ENCODE peak calls at places on chromosomes 11 and 22, in five cellular contexts. W is kidney, H is mammary epithelial cell, J is RWPE1, U is Peyer's patch. D is an unnamed sample.

GRCh38 chr22:23777776-23778575 is 5.3 kb downstream of the MMP11 start:
- DNase-seq in U (no peak), J (no peak), H (no peak), W (no peak), D (no peak)

GRCh38 chr11:126488591-126489370 is 133.3 kb downstream of the ST3GAL4 start:
- DNase-seq in J (no peak), H (no peak), U (no peak), W (no peak), D (no peak)

GRCh38 chr22:33674357-33674756 is 245.9 kb downstream of the LARGE1 start:
- DNase-seq in U (no peak), H (peak; percentile 9), J (no peak), W (no peak), D (no peak)

GRCh38 chr11:100719809-100720221 is 32.7 kb downstream of the ARHGAP42 start:
- DNase-seq in U (no peak), W (peak; percentile 75), J (peak; percentile 55), H (peak; percentile 79), D (peak; percentile 45)

GRCh38 chr22:16956290-16956689 is 51.7 kb downstream of the GAB4 start:
- DNase-seq in W (peak; percentile 45), J (no peak), H (no peak), U (no peak), D (no peak)

GRCh38 chr11:104259121-104259610 is 95.2 kb upstream of the PDGFD start:
- DNase-seq in W (no peak), J (no peak), U (no peak), H (no peak), D (no peak)

GRCh38 chr11:1089738-1090599 is 15.3 kb downstream of the MUC2 start:
- DNase-seq in W (peak; percentile 66), H (no peak), U (no peak), J (no peak), D (no peak)

GRCh38 chr22:25039754-25040153 is 87.2 kb downstream of the KIAA1671 start:
- DNase-seq in U (no peak), H (no peak), W (no peak), J (no peak), D (no peak)

GRCh38 chr11:130455493-130456127 is 7.2 kb downstream of the ADAMTS15 start:
- DNase-seq in W (peak; percentile 86), H (no peak), J (no peak), U (no peak), D (no peak)

GRCh38 chr11:70202898-70203748 is at the start of gene FADD:
- DNase-seq in H (peak; percentile 93), U (peak; percentile 85), J (peak; percentile 90), W (peak; percentile 95), D (peak; percentile 96)

GRCh38 chr11:117573326-117573725 is 223.7 kb downstream of the DSCAML1 start:
- DNase-seq in U (no peak), H (no peak), J (no peak), W (no peak), D (no peak)

GRCh38 chr11:69867076-69868002 is 48.1 kb upstream of the FGF3 start:
- DNase-seq in U (no peak), W (peak; percentile 66), H (no peak), J (no peak), D (no peak)

GRCh38 chr22:30943368-30943767 is 25.2 kb downstream of the MORC2 start:
- DNase-seq in U (peak; percentile 21), H (no peak), J (no peak), W (no peak), D (no peak)

GRCh38 chr11:115626414-115626813 is 122.2 kb upstream of the CADM1 start:
- DNase-seq in J (no peak), H (peak; percentile 20), U (no peak), W (no peak), D (no peak)

GRCh38 chr22:44047891-44048301 is 23.8 kb downstream of the PARVB start:
- DNase-seq in U (no peak), J (no peak), W (no peak), H (no peak), D (no peak)

GRCh38 chr22:31083923-31084810 is 3.0 kb downstream of the SMTN start:
- DNase-seq in W (no peak), J (no peak), H (no peak), U (peak; percentile 25), D (no peak)

GRCh38 chr11:117730256-117730800 is 66.7 kb downstream of the DSCAML1 start:
- DNase-seq in H (no peak), J (no peak), W (no peak), U (no peak), D (no peak)

GRCh38 chr11:116376054-116376453 is 396.7 kb downstream of the BUD13 start:
- DNase-seq in U (no peak), J (no peak), W (no peak), H (no peak), D (no peak)

GRCh38 chr22:27820896-27821866 is 19.6 kb upstream of the MN1 start:
- DNase-seq in J (no peak), H (peak; percentile 72), W (no peak), U (no peak), D (peak; percentile 57)
- TF ChIP-seq CTCF in J (no peak), H (peak; percentile 2), W (no peak), U (no peak), D (peak; percentile 17)

DNA sequence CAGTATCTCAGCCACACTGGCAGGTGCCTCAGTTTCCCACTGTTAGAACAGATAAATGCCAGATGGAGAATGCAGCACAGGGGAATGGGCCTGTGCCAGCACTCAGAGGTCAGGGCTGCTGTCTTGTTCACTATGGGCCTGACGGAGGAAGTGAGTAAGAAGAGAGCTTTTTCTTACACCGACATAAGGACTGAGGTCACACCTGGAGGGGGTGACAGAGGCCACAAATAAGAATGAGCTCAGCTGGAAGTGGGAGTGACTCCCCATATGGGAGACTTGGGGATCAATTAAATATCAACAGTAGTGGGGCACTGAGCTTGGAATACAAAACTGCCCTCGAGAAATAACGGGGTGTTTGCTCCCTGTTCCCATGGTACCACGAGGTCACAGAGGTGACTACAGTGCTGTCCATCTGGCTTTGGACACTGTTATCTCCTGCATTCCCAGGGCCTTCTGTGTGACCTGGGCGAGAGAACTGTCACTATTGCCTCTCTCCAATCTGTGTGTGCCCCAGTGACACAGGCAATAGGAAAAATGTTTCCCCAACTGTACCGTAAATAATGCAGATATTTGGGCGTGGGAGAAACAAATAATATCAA is 94.1 kb upstream of the NNMT start:
- DNase-seq in W (no peak), U (no peak), J (no peak), H (no peak), D (no peak)
- H3K27ac ChIP-seq in W (no peak overlapping the region), U (no peak overlapping the region), J (peak overlapping the region; percentile 36), H (no peak overlapping the region), D (no peak overlapping the region)

GRCh38 chr11:59181746-59182456 is 10.0 kb downstream of the DTX4 start:
- DNase-seq in W (no peak), J (no peak), H (no peak), U (no peak), D (no peak)

GRCh38 chr11:59184876-59185275 is 12.9 kb downstream of the DTX4 start:
- DNase-seq in W (no peak), H (no peak), U (no peak), J (no peak), D (no peak)

GRCh38 chr11:59183768-59184167 is 11.8 kb downstream of the DTX4 start:
- DNase-seq in U (no peak), W (no peak), J (no peak), H (no peak), D (no peak)

GRCh38 chr11:59180907-59181306 is 9.0 kb downstream of the DTX4 start:
- DNase-seq in J (no peak), H (no peak), U (no peak), W (no peak), D (no peak)

GRCh38 chr11:59182457-59183151 is 10.7 kb downstream of the DTX4 start:
- DNase-seq in W (no peak), H (peak; percentile 37), J (no peak), U (peak; percentile 58), D (peak; percentile 52)
- TF ChIP-seq CTCF in W (peak; percentile 39), H (peak; percentile 75), J (no peak), U (peak; percentile 34), D (peak; percentile 46)

GRCh38 chr11:82843057-82843795 is 57.0 kb downstream of the PRCP start:
- DNase-seq in J (no peak), W (no peak), H (no peak), U (no peak), D (no peak)

GRCh38 chr11:82842019-82842418 is 58.2 kb downstream of the PRCP start:
- DNase-seq in H (no peak), U (no peak), J (no peak), W (no peak), D (peak; percentile 21)

GRCh38 chr11:82846037-82846383 is 54.2 kb downstream of the PRCP start:
- DNase-seq in J (no peak), H (no peak), U (no peak), W (no peak), D (peak; percentile 72)

GRCh38 chr11:82848829-82849228 is 51.4 kb downstream of the PRCP start:
- DNase-seq in H (no peak), W (no peak), U (no peak), J (no peak), D (no peak)

GRCh38 chr11:82845336-82846036 is 54.7 kb downstream of the PRCP start:
- DNase-seq in J (no peak), H (no peak), U (no peak), W (no peak), D (peak; percentile 62)
- H3K27ac ChIP-seq in J (no peak overlapping the region), H (no peak overlapping the region), U (no peak overlapping the region), W (no peak overlapping the region), D (no peak overlapping the region)

GRCh38 chr11:66421492-66422205 is 814 bp downstream of the NPAS4 start:
- DNase-seq in U (peak; percentile 77), W (peak; percentile 96), H (peak; percentile 71), J (peak; percentile 83), D (peak; percentile 97)
- TF ChIP-seq CTCF in U (no peak), W (peak; percentile 7), H (no peak), J (no peak), D (no peak)

GRCh38 chr22:50301581-50301991 is 5.9 kb downstream of the PLXNB2 start:
- DNase-seq in U (peak; percentile 74), H (no peak), W (no peak), J (no peak), D (no peak)

GRCh38 chr22:50303848-50304527 is 3.5 kb downstream of the PLXNB2 start:
- DNase-seq in J (no peak), U (peak; percentile 62), W (peak; percentile 91), H (peak; percentile 47), D (peak; percentile 33)

GRCh38 chr22:50303515-50303847 is 4.0 kb downstream of the PLXNB2 start:
- DNase-seq in W (no peak), H (no peak), U (no peak), J (no peak), D (no peak)

GRCh38 chr22:50302041-50302541 is 5.4 kb downstream of the PLXNB2 start:
- DNase-seq in H (peak; percentile 61), W (no peak), J (no peak), U (no peak), D (no peak)

GRCh38 chr22:50302564-50302963 is 4.9 kb downstream of the PLXNB2 start:
- DNase-seq in W (no peak), J (no peak), U (no peak), H (no peak), D (no peak)
- H3K27ac ChIP-seq in W (peak overlapping the region; percentile 6), J (peak overlapping the region; percentile 100), U (peak overlapping the region; percentile 91), H (no peak overlapping the region), D (no peak overlapping the region)

D was measured in neural progenitor cell.